ENCODE peak calls at places on chromosomes 3 and 15, in ten cellular contexts. X is left ventricle myocardium inferior, M is upper lobe of right lung, N is MM.1S, Q is transverse colon, R is stomach, E is fibroblast of lung, O is pancreas, S is heart right ventricle, K is A549. W is an unnamed sample.

GRCh38 chr3:140388525-140388924 is 289.3 kb upstream of the TRIM42 start:
- DNase-seq in K (no peak), R (no peak), X (no peak), S (no peak), M (no peak), E (no peak), N (no peak), O (no peak), Q (no peak), W (no peak)

GRCh38 chr3:187281191-187281714 is 10.3 kb downstream of the MASP1 start:
- DNase-seq in S (no peak), E (peak; percentile 53), N (no peak), K (no peak), X (no peak), R (no peak), M (no peak), O (no peak), Q (no peak), W (peak; percentile 17)

GRCh38 chr15:83887404-83887803 is 233.5 kb downstream of the ADAMTSL3 start:
- DNase-seq in S (no peak), E (no peak), K (no peak), M (no peak), O (no peak), Q (no peak), R (no peak), N (no peak), X (no peak), W (no peak)

GRCh38 chr3:174784206-174784934 is 74.8 kb upstream of the NAALADL2 start:
- DNase-seq in R (no peak), O (no peak), Q (no peak), N (no peak), E (peak; percentile 59), S (no peak), M (no peak), K (no peak), X (no peak), W (peak; percentile 32)

GRCh38 chr15:41183580-41183979 is 47.0 kb downstream of the EXD1 start:
- DNase-seq in R (no peak), X (no peak), S (no peak), M (no peak), E (peak; percentile 43), Q (no peak), K (no peak), N (no peak), O (no peak), W (no peak)

GRCh38 chr15:88646088-88646405 is 7.2 kb downstream of the ISG20 start:
- DNase-seq in K (no peak), Q (no peak), S (no peak), M (no peak), R (no peak), N (no peak), O (no peak), X (no peak), E (no peak), W (no peak)

GRCh38 chr3:169280010-169280585 is 383.4 kb downstream of the MECOM start:
- DNase-seq in N (no peak), E (peak; percentile 27), M (no peak), K (no peak), Q (no peak), X (no peak), O (no peak), R (no peak), S (no peak), W (no peak)

GRCh38 chr3:68874551-68875348 is 57.6 kb downstream of the TAFA4 start:
- DNase-seq in E (no peak), M (no peak), K (no peak), R (no peak), O (no peak), X (no peak), Q (no peak), S (no peak), N (no peak), W (no peak)

GRCh38 chr3:123750659-123751420 is 133.3 kb downstream of the MYLK start:
- DNase-seq in K (peak; percentile 66), M (no peak), O (no peak), Q (no peak), E (peak; percentile 96), S (no peak), X (no peak), N (no peak), R (no peak), W (no peak)

GRCh38 chr3:77618686-77619085 is 578.8 kb downstream of the ROBO2 start:
- DNase-seq in Q (no peak), X (no peak), N (no peak), K (no peak), O (no peak), E (no peak), S (no peak), M (no peak), R (no peak), W (no peak)

GRCh38 chr3:10758304-10759037 is 57.6 kb upstream of the SLC6A11 start:
- DNase-seq in N (peak; percentile 64), K (peak; percentile 87), M (no peak), E (peak; percentile 59), Q (peak; percentile 29), X (no peak), O (peak; percentile 62), S (peak; percentile 42), R (peak; percentile 33), W (peak; percentile 31)

GRCh38 chr15:96336045-96336642 is 5.6 kb downstream of the NR2F2 start:
- DNase-seq in X (no peak), N (no peak), S (no peak), Q (peak; percentile 10), M (no peak), R (no peak), O (no peak), K (no peak), E (peak; percentile 35), W (no peak)

GRCh38 chr3:184485256-184485655 is 76.3 kb upstream of the EPHB3 start:
- DNase-seq in N (no peak), K (no peak), O (no peak), X (no peak), E (no peak), S (no peak), Q (no peak), R (no peak), M (no peak), W (no peak)

GRCh38 chr3:145326666-145327065 is 834.3 kb downstream of the PLOD2 start:
- DNase-seq in M (no peak), E (no peak), K (no peak), R (no peak), Q (no peak), O (no peak), X (no peak), N (no peak), S (no peak), W (peak; percentile 3)

GRCh38 chr3:136196064-136196400 is at the start of gene MSL2:
- DNase-seq in R (no peak), N (no peak), X (peak; percentile 82), Q (peak; percentile 79), K (no peak), S (no peak), O (no peak), M (no peak), E (no peak), W (no peak)

GRCh38 chr15:56772868-56773639 is 39.7 kb upstream of the ZNF280D start:
- DNase-seq in S (no peak), K (no peak), E (peak; percentile 67), Q (no peak), X (no peak), R (no peak), N (no peak), O (no peak), M (no peak), W (no peak)

GRCh38 chr3:41041899-41042298 is 157.4 kb upstream of the CTNNB1 start:
- DNase-seq in N (no peak), E (no peak), M (no peak), S (no peak), O (no peak), X (no peak), K (no peak), R (no peak), Q (no peak), W (no peak)

GRCh38 chr3:101813817-101814440 is 34.9 kb downstream of the NXPE3 start:
- DNase-seq in O (no peak), X (no peak), S (no peak), Q (no peak), M (no peak), E (no peak), K (peak; percentile 20), N (no peak), R (no peak), W (no peak)

DNA sequence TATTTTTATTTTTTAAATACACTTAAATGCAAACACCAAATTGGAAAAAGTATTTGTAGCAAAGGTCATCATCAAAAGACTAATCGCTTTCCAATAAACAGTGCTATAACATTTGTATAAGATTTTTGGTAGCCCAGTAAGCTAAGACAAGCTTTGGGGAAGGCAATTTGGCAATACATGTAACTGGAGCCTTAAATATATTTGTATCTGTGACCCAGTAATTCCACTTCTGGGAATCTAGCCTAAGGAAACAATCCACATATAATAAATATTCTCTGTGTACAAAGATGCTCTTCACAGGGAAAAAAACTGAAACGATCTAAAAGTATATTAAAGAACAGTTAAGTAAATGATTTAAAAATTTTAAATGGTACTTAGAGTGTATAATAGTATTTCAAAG is 65.5 kb upstream of the TJP1 start:
- DNase-seq in M (no peak), K (no peak), X (no peak), O (no peak), Q (no peak), R (no peak), S (no peak), N (no peak), E (peak; percentile 36), W (no peak)
- H3K27ac ChIP-seq in M (no peak overlapping the region), K (no peak overlapping the region), X (peak overlapping the region; percentile 63), O (no peak overlapping the region), Q (no peak overlapping the region), R (no peak overlapping the region), S (no peak overlapping the region), N (no peak overlapping the region), E (no peak overlapping the region), W (no peak overlapping the region)

GRCh38 chr3:170864525-170865208 is 5.3 kb downstream of the RPL22L1 start:
- DNase-seq in O (no peak), K (no peak), M (no peak), E (peak; percentile 22), Q (no peak), R (no peak), S (no peak), N (no peak), X (no peak), W (peak; percentile 17)
- TF ChIP-seq CTCF in O (no peak), K (no peak), M (no peak), E (no peak), Q (no peak), R (no peak), S (no peak), N (no peak), X (no peak), W (peak; percentile 17)

DNA sequence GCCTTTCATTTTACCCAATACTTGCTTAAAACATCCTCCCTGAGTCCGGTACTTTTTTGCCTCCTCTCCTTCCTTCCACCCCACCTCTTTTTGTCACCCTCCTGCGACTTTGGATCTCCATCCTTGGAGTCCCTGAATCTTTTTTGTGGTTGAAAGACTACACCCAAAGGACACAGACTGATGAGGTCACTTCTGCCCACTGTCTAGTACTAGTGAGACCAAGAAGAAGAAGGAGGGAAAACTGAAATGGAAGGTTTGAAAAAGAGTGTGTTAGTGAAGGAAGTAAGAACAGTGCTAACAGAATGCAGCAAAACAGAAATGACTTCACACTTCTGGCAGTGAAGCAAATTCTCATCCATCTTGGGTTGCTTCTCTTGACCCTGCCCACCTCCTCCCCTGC is 6.6 kb downstream of the B3GNT5 start:
- DNase-seq in E (no peak), N (no peak), R (no peak), K (no peak), Q (no peak), O (no peak), M (no peak), S (no peak), X (no peak), W (no peak)
- H3K4me1 ChIP-seq in E (no peaks in the 10 kb centered on the region), N (no peaks in the 10 kb centered on the region), R (peaks cover 15% of the 10 kb centered on the region), K (peaks cover 14% of the 10 kb centered on the region), Q (peaks cover 63% of the 10 kb centered on the region), O (no peaks in the 10 kb centered on the region), M (peaks cover 29% of the 10 kb centered on the region), S (no peaks in the 10 kb centered on the region), X (peaks cover 20% of the 10 kb centered on the region), W (peaks cover 49% of the 10 kb centered on the region)

GRCh38 chr15:66709884-66710283 is 7.8 kb downstream of the SMAD6 start:
- DNase-seq in X (no peak), E (no peak), K (no peak), Q (no peak), R (no peak), M (no peak), S (no peak), N (no peak), O (no peak), W (no peak)
- H3K27ac ChIP-seq in X (no peak overlapping the region), E (no peak overlapping the region), K (peak overlapping the region; percentile 29), Q (no peak overlapping the region), R (no peak overlapping the region), M (no peak overlapping the region), S (no peak overlapping the region), N (no peak overlapping the region), O (no peak overlapping the region), W (no peak overlapping the region)

W was measured in foreskin keratinocyte.